ENCODE peak calls at places on chromosomes 1 and 21, in eight cellular contexts. H is NCI-H1092 treated with DMSO at 0.1 percent for 48 hours; K is glomerular endothelial cell; M is pulmonary artery endothelial cell; D is T-helper 9 cell; G is effector CD4-positive, alpha-beta T cell; N is hypothalamus; P is HS-27A. E is an unnamed sample.

GRCh38 chr1:228352677-228353481 is 53.8 kb downstream of the TRIM11 start:
- DNase-seq in M (no peak), K (no peak), N (no peak), G (no peak), H (no peak), D (no peak), P (no peak), E (no peak)

GRCh38 chr1:29414091-29414490 is 177.8 kb downstream of the PTPRU start:
- DNase-seq in H (no peak), K (no peak), G (no peak), M (no peak), P (no peak), D (no peak), N (no peak), E (no peak)

GRCh38 chr1:162756523-162756922 is 34.0 kb upstream of the HSD17B7 start:
- DNase-seq in H (no peak), P (no peak), N (no peak), K (no peak), G (no peak), D (no peak), M (no peak), E (no peak)

GRCh38 chr21:32065654-32066053 is 192.8 kb downstream of the HUNK start:
- DNase-seq in G (no peak), H (no peak), N (no peak), K (no peak), M (no peak), P (no peak), D (no peak), E (no peak)

GRCh38 chr1:217944550-217944949 is 313.4 kb downstream of the SPATA17 start:
- DNase-seq in G (no peak), H (no peak), K (no peak), N (no peak), M (no peak), D (no peak), P (no peak), E (no peak)

GRCh38 chr1:98086796-98087195 is 166.0 kb upstream of the DPYD start:
- DNase-seq in N (no peak), G (no peak), P (peak), K (peak), H (no peak), M (peak), D (no peak), E (no peak)

GRCh38 chr1:78081980-78082860 is 36.5 kb downstream of the GIPC2 start:
- DNase-seq in G (no peak), P (no peak), K (no peak), H (no peak), N (no peak), D (no peak), M (no peak), E (no peak)

GRCh38 chr1:26284597-26285351 is 4.9 kb downstream of the SH3BGRL3 start:
- DNase-seq in D (peak), K (no peak), M (peak), G (peak), P (peak), H (no peak), N (no peak), E (peak)

GRCh38 chr1:239308701-239309333 is 77.6 kb upstream of the CHRM3 start:
- DNase-seq in P (peak), K (no peak), D (no peak), H (peak), N (no peak), G (no peak), M (no peak), E (no peak)